ENCODE peak calls at places on chromosomes 3 and 15, in eight cellular contexts. One of them, this sample, is unnamed.

GRCh38 chr15:61794881-61795280 is 265.4 kb downstream of the VPS13C start:
- DNase-seq in breast epithelium: no peak
- DNase-seq in glutamatergic neuron: no peak
- DNase-seq in ovary: no peak
- DNase-seq in foreskin fibroblast: peak
- DNase-seq in fibroblast of lung: peak
- DNase-seq in choroid plexus epithelial cell: peak
- DNase-seq in RWPE1: peak
- DNase-seq in this sample: no peak

GRCh38 chr3:73508330-73508954 is 116.3 kb downstream of the PDZRN3 start:
- DNase-seq in ovary: no peak
- DNase-seq in foreskin fibroblast: peak
- DNase-seq in RWPE1: peak
- DNase-seq in breast epithelium: no peak
- DNase-seq in glutamatergic neuron: peak
- DNase-seq in choroid plexus epithelial cell: peak
- DNase-seq in fibroblast of lung: peak
- DNase-seq in this sample: peak

GRCh38 chr3:117035785-117036184 is 326.2 kb downstream of the TUSC7 start:
- DNase-seq in breast epithelium: no peak
- DNase-seq in ovary: no peak
- DNase-seq in fibroblast of lung: no peak
- DNase-seq in choroid plexus epithelial cell: peak
- DNase-seq in glutamatergic neuron: peak
- DNase-seq in RWPE1: no peak
- DNase-seq in foreskin fibroblast: peak
- DNase-seq in this sample: no peak

GRCh38 chr3:7543294-7543693 is 682.4 kb downstream of the GRM7 start:
- DNase-seq in fibroblast of lung: no peak
- DNase-seq in breast epithelium: no peak
- DNase-seq in ovary: no peak
- DNase-seq in foreskin fibroblast: no peak
- DNase-seq in RWPE1: no peak
- DNase-seq in glutamatergic neuron: no peak
- DNase-seq in choroid plexus epithelial cell: no peak
- DNase-seq in this sample: peak

GRCh38 chr3:82521657-82522056 is 760.2 kb upstream of the GBE1 start:
- DNase-seq in RWPE1: no peak
- DNase-seq in ovary: no peak
- DNase-seq in choroid plexus epithelial cell: no peak
- DNase-seq in breast epithelium: no peak
- DNase-seq in glutamatergic neuron: no peak
- DNase-seq in foreskin fibroblast: no peak
- DNase-seq in fibroblast of lung: no peak
- DNase-seq in this sample: no peak

GRCh38 chr15:68228143-68228970 is 1.2 kb downstream of the CLN6 start:
- DNase-seq in ovary: no peak
- DNase-seq in choroid plexus epithelial cell: peak
- DNase-seq in RWPE1: no peak
- DNase-seq in fibroblast of lung: no peak
- DNase-seq in breast epithelium: no peak
- DNase-seq in glutamatergic neuron: no peak
- DNase-seq in foreskin fibroblast: peak
- DNase-seq in this sample: no peak

GRCh38 chr15:69679623-69680228 is 227.1 kb downstream of the RPLP1 start:
- DNase-seq in fibroblast of lung: no peak
- DNase-seq in breast epithelium: no peak
- DNase-seq in choroid plexus epithelial cell: no peak
- DNase-seq in ovary: no peak
- DNase-seq in RWPE1: no peak
- DNase-seq in glutamatergic neuron: no peak
- DNase-seq in foreskin fibroblast: no peak
- DNase-seq in this sample: no peak

GRCh38 chr15:49421991-49422390 is 1.1 kb upstream of the FGF7 start:
- DNase-seq in breast epithelium: no peak
- DNase-seq in fibroblast of lung: peak
- DNase-seq in RWPE1: peak
- DNase-seq in choroid plexus epithelial cell: peak
- DNase-seq in foreskin fibroblast: peak
- DNase-seq in glutamatergic neuron: no peak
- DNase-seq in ovary: peak
- DNase-seq in this sample: peak

GRCh38 chr3:155747867-155748266 is 3.0 kb upstream of the PLCH1 start:
- DNase-seq in ovary: no peak
- DNase-seq in foreskin fibroblast: no peak
- DNase-seq in breast epithelium: no peak
- DNase-seq in choroid plexus epithelial cell: no peak
- DNase-seq in fibroblast of lung: no peak
- DNase-seq in RWPE1: no peak
- DNase-seq in glutamatergic neuron: no peak
- DNase-seq in this sample: no peak

GRCh38 chr3:525415-525814 is 328.9 kb downstream of the CHL1 start:
- DNase-seq in glutamatergic neuron: no peak
- DNase-seq in foreskin fibroblast: no peak
- DNase-seq in breast epithelium: no peak
- DNase-seq in ovary: no peak
- DNase-seq in choroid plexus epithelial cell: no peak
- DNase-seq in fibroblast of lung: no peak
- DNase-seq in RWPE1: no peak
- DNase-seq in this sample: no peak

GRCh38 chr3:72031581-72031980 is 246.6 kb upstream of the PROK2 start:
- DNase-seq in ovary: no peak
- DNase-seq in RWPE1: no peak
- DNase-seq in fibroblast of lung: peak
- DNase-seq in glutamatergic neuron: no peak
- DNase-seq in choroid plexus epithelial cell: peak
- DNase-seq in foreskin fibroblast: peak
- DNase-seq in breast epithelium: no peak
- DNase-seq in this sample: peak

GRCh38 chr3:11272913-11273574 is 847 bp downstream of the ATG7 start:
- DNase-seq in breast epithelium: no peak
- DNase-seq in foreskin fibroblast: no peak
- DNase-seq in choroid plexus epithelial cell: peak
- DNase-seq in RWPE1: no peak
- DNase-seq in glutamatergic neuron: no peak
- DNase-seq in ovary: no peak
- DNase-seq in fibroblast of lung: no peak
- DNase-seq in this sample: no peak

GRCh38 chr3:48945432-48945831 is 26.8 kb downstream of the ARIH2 start:
- DNase-seq in RWPE1: no peak
- DNase-seq in choroid plexus epithelial cell: no peak
- DNase-seq in ovary: no peak
- DNase-seq in fibroblast of lung: no peak
- DNase-seq in glutamatergic neuron: no peak
- DNase-seq in foreskin fibroblast: no peak
- DNase-seq in breast epithelium: no peak
- DNase-seq in this sample: no peak

GRCh38 chr15:62648954-62649353 is 393.6 kb upstream of the TPM1 start:
- DNase-seq in fibroblast of lung: peak
- DNase-seq in choroid plexus epithelial cell: peak
- DNase-seq in glutamatergic neuron: no peak
- DNase-seq in RWPE1: no peak
- DNase-seq in foreskin fibroblast: no peak
- DNase-seq in ovary: no peak
- DNase-seq in breast epithelium: no peak
- DNase-seq in this sample: no peak

GRCh38 chr3:161163297-161163696 is 57.8 kb upstream of the NMD3 start:
- DNase-seq in glutamatergic neuron: no peak
- DNase-seq in foreskin fibroblast: peak
- DNase-seq in RWPE1: peak
- DNase-seq in breast epithelium: no peak
- DNase-seq in choroid plexus epithelial cell: peak
- DNase-seq in fibroblast of lung: peak
- DNase-seq in ovary: no peak
- DNase-seq in this sample: peak

GRCh38 chr3:155382396-155383042 is 89.0 kb upstream of the STRIT1 start:
- DNase-seq in foreskin fibroblast: peak
- DNase-seq in breast epithelium: no peak
- DNase-seq in ovary: peak
- DNase-seq in fibroblast of lung: peak
- DNase-seq in RWPE1: peak
- DNase-seq in choroid plexus epithelial cell: peak
- DNase-seq in glutamatergic neuron: peak
- DNase-seq in this sample: peak

GRCh38 chr3:49346797-49347251 is 7.0 kb upstream of the USP4 start:
- DNase-seq in RWPE1: peak
- DNase-seq in choroid plexus epithelial cell: no peak
- DNase-seq in ovary: no peak
- DNase-seq in fibroblast of lung: peak
- DNase-seq in foreskin fibroblast: peak
- DNase-seq in breast epithelium: no peak
- DNase-seq in glutamatergic neuron: no peak
- DNase-seq in this sample: peak

GRCh38 chr3:46663611-46664135 is 29.8 kb downstream of the ALS2CL start:
- DNase-seq in fibroblast of lung: peak
- DNase-seq in foreskin fibroblast: no peak
- DNase-seq in ovary: peak
- DNase-seq in choroid plexus epithelial cell: peak
- DNase-seq in RWPE1: no peak
- DNase-seq in glutamatergic neuron: no peak
- DNase-seq in breast epithelium: no peak
- DNase-seq in this sample: peak
- TF ChIP-seq CTCF in fibroblast of lung: no peak
- TF ChIP-seq CTCF in foreskin fibroblast: peak
- TF ChIP-seq CTCF in ovary: no peak
- TF ChIP-seq CTCF in choroid plexus epithelial cell: peak
- TF ChIP-seq CTCF in RWPE1: no peak
- TF ChIP-seq CTCF in glutamatergic neuron: no peak
- TF ChIP-seq CTCF in breast epithelium: no peak
- TF ChIP-seq CTCF in this sample: no peak

DNA sequence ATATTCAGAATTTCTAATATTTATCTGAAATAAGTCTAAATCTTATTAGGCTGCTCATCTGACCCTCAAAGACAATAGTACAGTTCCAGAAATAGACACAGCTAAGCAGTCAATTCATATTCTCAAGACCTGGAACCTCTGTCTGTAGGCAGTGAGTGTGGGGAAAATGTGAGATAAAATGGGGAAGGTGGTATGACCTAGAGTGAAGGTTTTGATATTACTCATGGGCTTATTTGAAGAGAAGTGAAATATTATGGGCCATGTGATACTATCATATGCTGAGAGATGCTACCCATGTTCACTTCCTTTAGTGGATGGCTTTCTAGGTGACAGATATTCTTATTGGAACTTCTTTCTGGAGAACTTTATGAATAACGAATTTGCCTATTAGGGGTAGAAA is 33.5 kb downstream of the TGFBR2 start:
- DNase-seq in RWPE1: no peak
- DNase-seq in fibroblast of lung: no peak
- DNase-seq in foreskin fibroblast: no peak
- DNase-seq in choroid plexus epithelial cell: no peak
- DNase-seq in breast epithelium: no peak
- DNase-seq in glutamatergic neuron: no peak
- DNase-seq in ovary: no peak
- DNase-seq in this sample: no peak
- TF ChIP-seq CTCF in RWPE1: no peak
- TF ChIP-seq CTCF in fibroblast of lung: no peak
- TF ChIP-seq CTCF in foreskin fibroblast: no peak
- TF ChIP-seq CTCF in choroid plexus epithelial cell: no peak
- TF ChIP-seq CTCF in breast epithelium: no peak
- TF ChIP-seq CTCF in glutamatergic neuron: no peak
- TF ChIP-seq CTCF in ovary: no peak
- TF ChIP-seq CTCF in this sample: no peak

GRCh38 chr3:101542952-101543351 is 18.7 kb upstream of the TRMT10C start:
- DNase-seq in glutamatergic neuron: no peak
- DNase-seq in RWPE1: no peak
- DNase-seq in breast epithelium: no peak
- DNase-seq in choroid plexus epithelial cell: no peak
- DNase-seq in ovary: no peak
- DNase-seq in foreskin fibroblast: no peak
- DNase-seq in fibroblast of lung: no peak
- DNase-seq in this sample: no peak

GRCh38 chr3:101548527-101549105 is 13.1 kb upstream of the TRMT10C start:
- DNase-seq in RWPE1: no peak
- DNase-seq in breast epithelium: no peak
- DNase-seq in fibroblast of lung: no peak
- DNase-seq in choroid plexus epithelial cell: no peak
- DNase-seq in ovary: no peak
- DNase-seq in foreskin fibroblast: no peak
- DNase-seq in glutamatergic neuron: no peak
- DNase-seq in this sample: no peak

GRCh38 chr3:101549473-101549872 is 12.2 kb upstream of the TRMT10C start:
- DNase-seq in breast epithelium: no peak
- DNase-seq in RWPE1: no peak
- DNase-seq in ovary: no peak
- DNase-seq in fibroblast of lung: no peak
- DNase-seq in choroid plexus epithelial cell: no peak
- DNase-seq in foreskin fibroblast: no peak
- DNase-seq in glutamatergic neuron: no peak
- DNase-seq in this sample: no peak

DNA sequence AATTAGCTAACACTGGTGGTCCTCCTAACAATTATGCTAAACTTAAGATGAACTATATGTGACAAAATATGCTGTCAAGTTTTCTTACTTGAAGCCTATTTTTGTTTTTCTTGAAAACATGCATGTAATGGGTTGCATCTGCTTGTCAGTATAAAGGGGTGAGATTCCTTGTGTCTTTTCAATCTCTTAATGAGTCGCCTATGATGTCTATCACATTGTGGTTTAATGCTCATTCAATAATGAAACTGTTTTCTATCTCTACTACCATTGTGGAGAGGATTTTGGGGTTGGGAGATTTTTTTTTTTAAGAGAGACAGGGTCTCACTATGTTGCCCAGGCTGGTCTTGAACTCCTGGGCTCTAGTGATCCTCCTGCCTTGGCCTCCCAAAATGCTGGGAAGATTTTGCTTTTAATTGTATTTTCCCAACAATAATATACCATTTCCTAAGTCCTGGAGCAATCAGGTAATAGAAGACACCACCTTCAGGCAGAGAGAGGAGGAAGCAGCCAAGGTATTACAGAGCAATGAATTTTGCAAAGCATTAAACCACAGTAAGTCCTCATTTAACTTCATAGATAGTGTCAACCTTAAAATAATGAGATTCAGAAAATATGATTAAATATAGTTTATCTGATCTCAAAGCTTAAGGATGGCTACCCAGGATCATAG is 17.4 kb upstream of the TRMT10C start:
- DNase-seq in choroid plexus epithelial cell: peak
- DNase-seq in breast epithelium: no peak
- DNase-seq in fibroblast of lung: no peak
- DNase-seq in glutamatergic neuron: no peak
- DNase-seq in RWPE1: no peak
- DNase-seq in foreskin fibroblast: no peak
- DNase-seq in ovary: no peak
- DNase-seq in this sample: no peak
- TF ChIP-seq CTCF in choroid plexus epithelial cell: peak
- TF ChIP-seq CTCF in breast epithelium: no peak
- TF ChIP-seq CTCF in fibroblast of lung: peak
- TF ChIP-seq CTCF in glutamatergic neuron: no peak
- TF ChIP-seq CTCF in RWPE1: peak
- TF ChIP-seq CTCF in foreskin fibroblast: no peak
- TF ChIP-seq CTCF in ovary: no peak
- TF ChIP-seq CTCF in this sample: no peak

DNA sequence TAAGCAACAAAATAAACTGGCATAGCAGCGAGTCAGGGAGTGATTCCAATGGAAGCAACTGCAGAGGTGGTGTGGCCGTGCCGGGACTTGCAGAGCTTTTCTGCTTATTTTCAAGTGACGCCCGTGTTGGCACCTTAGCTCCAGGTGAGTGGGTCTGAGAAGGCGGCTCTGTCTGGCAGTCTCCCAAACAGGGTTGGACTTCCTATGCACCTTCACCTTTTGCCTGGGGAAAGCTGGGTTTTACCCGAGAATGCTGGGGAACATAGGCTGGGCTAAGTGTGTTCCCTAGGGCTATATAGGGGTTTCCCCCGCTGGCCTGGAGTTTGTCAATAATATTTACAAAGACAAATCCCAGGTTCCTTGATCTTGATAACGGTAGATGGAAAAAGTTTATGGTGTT is 179.9 kb upstream of the TBL1XR1 start:
- DNase-seq in ovary: no peak
- DNase-seq in breast epithelium: peak
- DNase-seq in RWPE1: peak
- DNase-seq in choroid plexus epithelial cell: no peak
- DNase-seq in glutamatergic neuron: no peak
- DNase-seq in foreskin fibroblast: no peak
- DNase-seq in fibroblast of lung: no peak
- DNase-seq in this sample: no peak
- TF ChIP-seq CTCF in ovary: no peak
- TF ChIP-seq CTCF in breast epithelium: no peak
- TF ChIP-seq CTCF in RWPE1: no peak
- TF ChIP-seq CTCF in choroid plexus epithelial cell: no peak
- TF ChIP-seq CTCF in glutamatergic neuron: no peak
- TF ChIP-seq CTCF in foreskin fibroblast: no peak
- TF ChIP-seq CTCF in fibroblast of lung: no peak
- TF ChIP-seq CTCF in this sample: no peak

This sample was measured in astrocyte.